ENCODE peak calls at places on chromosome 6, in seven cellular contexts. M is lower lobe of right lung, A is epithelial cell of esophagus, X is GM13977, R is HFFc6, S is choroid plexus epithelial cell, L is astrocyte of the spinal cord. C is an unnamed sample.

GRCh38 chr6:134882426-134883038 is 67.4 kb downstream of the ALDH8A1 start:
- DNase-seq in L (peak), M (peak), X (peak), A (peak), R (peak), S (peak), C (peak)

GRCh38 chr6:170080828-170081368 is 210.0 kb downstream of the DLL1 start:
- DNase-seq in X (no peak), L (no peak), A (no peak), M (peak), S (no peak), R (no peak), C (no peak)

GRCh38 chr6:1399085-1399780 is 9.9 kb downstream of the FOXF2 start:
- DNase-seq in M (no peak), A (no peak), L (no peak), R (no peak), X (no peak), S (no peak), C (no peak)

GRCh38 chr6:109236140-109237081 is 141.1 kb downstream of the CEP57L1 start:
- DNase-seq in S (no peak), L (no peak), R (no peak), M (peak), X (peak), A (no peak), C (peak)

GRCh38 chr6:155276638-155277037 is 12.8 kb downstream of the CLDN20 start:
- DNase-seq in R (no peak), M (no peak), A (no peak), L (no peak), S (peak), X (no peak), C (no peak)

GRCh38 chr6:107115695-107116327 is 496 bp upstream of the BEND3 start:
- DNase-seq in X (peak), R (peak), A (peak), S (peak), L (peak), M (no peak), C (peak)

GRCh38 chr6:69780585-69781178 is 16.1 kb downstream of the LMBRD1 start:
- DNase-seq in L (no peak), A (peak), S (no peak), R (no peak), X (no peak), M (no peak), C (no peak)

GRCh38 chr6:119273799-119274595 is 75.6 kb downstream of the MAN1A1 start:
- DNase-seq in R (no peak), M (no peak), X (no peak), S (peak), A (no peak), L (peak), C (no peak)

GRCh38 chr6:44661221-44661609 is 273.7 kb downstream of the CDC5L start:
- DNase-seq in L (peak), X (no peak), A (peak), S (peak), R (peak), M (no peak), C (no peak)

GRCh38 chr6:157981132-157981394 is 600 bp upstream of the SYNJ2 start:
- DNase-seq in S (no peak), X (no peak), M (no peak), L (no peak), A (no peak), R (no peak), C (peak)

GRCh38 chr6:34964564-34964963 is 75.5 kb downstream of the ANKS1A start:
- DNase-seq in R (no peak), L (peak), X (no peak), A (no peak), M (no peak), S (no peak), C (no peak)

GRCh38 chr6:97963148-97963680 is 680.2 kb upstream of the MMS22L start:
- DNase-seq in M (no peak), R (no peak), X (no peak), A (peak), L (peak), S (peak), C (no peak)

GRCh38 chr6:80022803-80023202 is 18.4 kb downstream of the TTK start:
- DNase-seq in X (no peak), L (peak), S (peak), M (no peak), A (peak), R (peak), C (no peak)

GRCh38 chr6:123551939-123552707 is 84.6 kb downstream of the TRDN start:
- DNase-seq in L (peak), M (no peak), A (no peak), R (no peak), S (peak), X (no peak), C (no peak)

GRCh38 chr6:56808871-56809359 is 146.0 kb upstream of the BEND6 start:
- DNase-seq in X (no peak), L (peak), A (peak), R (peak), M (no peak), S (peak), C (no peak)

GRCh38 chr6:53335224-53335994 is 13.3 kb downstream of the ELOVL5 start:
- DNase-seq in X (peak), L (no peak), R (no peak), M (peak), A (peak), S (no peak), C (peak)

GRCh38 chr6:124961784-124962611 is at the start of gene RNF217:
- DNase-seq in R (peak), A (peak), M (peak), S (peak), X (peak), L (peak), C (peak)

GRCh38 chr6:51618563-51618962 is 468.9 kb downstream of the PKHD1 start:
- DNase-seq in M (no peak), L (no peak), S (no peak), R (no peak), A (peak), X (no peak), C (no peak)

GRCh38 chr6:128464790-128465189 is 55.6 kb downstream of the PTPRK start:
- DNase-seq in X (no peak), L (peak), A (no peak), S (peak), M (no peak), R (no peak), C (no peak)

GRCh38 chr6:161586866-161587265 is 313.0 kb upstream of the AGPAT4 start:
- DNase-seq in M (no peak), R (no peak), X (no peak), A (no peak), S (no peak), L (no peak), C (no peak)

GRCh38 chr6:36027501-36028087 is at the start of gene MAPK14:
- DNase-seq in A (peak), R (peak), L (peak), X (peak), M (peak), S (peak), C (peak)

GRCh38 chr6:152068622-152069261 is 261.3 kb downstream of the ESR1 start:
- DNase-seq in R (no peak), X (no peak), L (peak), A (peak), S (peak), M (no peak), C (no peak)

GRCh38 chr6:98547634-98548033 is 286.7 kb upstream of the POU3F2 start:
- DNase-seq in X (no peak), R (no peak), A (peak), M (no peak), L (no peak), S (no peak), C (no peak)

GRCh38 chr6:3088853-3089445 is 20.7 kb downstream of the RIPK1 start:
- DNase-seq in R (no peak), A (no peak), M (no peak), L (peak), S (no peak), X (no peak), C (no peak)

GRCh38 chr6:25307805-25308494 is 28.8 kb downstream of the CARMIL1 start:
- DNase-seq in A (no peak), R (no peak), S (no peak), M (no peak), L (no peak), X (no peak), C (no peak)

GRCh38 chr6:170080169-170080827 is 210.6 kb downstream of the DLL1 start:
- DNase-seq in A (no peak), M (peak), S (no peak), R (no peak), X (no peak), L (no peak), C (no peak)

GRCh38 chr6:84601366-84601765 is 163.0 kb downstream of the TBX18 start:
- DNase-seq in R (no peak), S (no peak), A (peak), X (no peak), L (no peak), M (no peak), C (no peak)

GRCh38 chr6:78850621-78851020 is 16.7 kb upstream of the IRAK1BP1 start:
- DNase-seq in X (no peak), L (no peak), S (no peak), M (no peak), R (no peak), A (peak), C (no peak)

GRCh38 chr6:150857062-150857905 is 8.2 kb upstream of the MTHFD1L start:
- DNase-seq in S (peak), R (peak), A (peak), X (no peak), L (peak), M (no peak), C (no peak)

GRCh38 chr6:33566182-33567084 is 13.6 kb downstream of the BAK1 start:
- DNase-seq in L (no peak), S (no peak), R (peak), A (peak), M (no peak), X (no peak), C (no peak)

GRCh38 chr6:106692112-106692822 is 62.9 kb downstream of the QRSL1 start:
- DNase-seq in M (no peak), A (peak), L (peak), S (peak), X (no peak), R (peak), C (no peak)

GRCh38 chr6:146153040-146153758 is 124.3 kb downstream of the GRM1 start:
- DNase-seq in S (no peak), M (no peak), A (no peak), R (no peak), X (peak), L (no peak), C (peak)

GRCh38 chr6:127102299-127102698 is 16.2 kb upstream of the RSPO3 start:
- DNase-seq in M (no peak), A (peak), R (peak), X (no peak), S (peak), L (peak), C (no peak)

GRCh38 chr6:164741938-164742451 is 567.4 kb downstream of the C6orf118 start:
- DNase-seq in X (no peak), L (no peak), R (no peak), S (no peak), A (no peak), M (no peak), C (no peak)

GRCh38 chr6:105510746-105511145 is 107.9 kb upstream of the PREP start:
- DNase-seq in X (no peak), R (no peak), A (no peak), S (peak), M (no peak), L (peak), C (no peak)

GRCh38 chr6:153563001-153563400 is 431.9 kb upstream of the RGS17 start:
- DNase-seq in L (no peak), M (no peak), X (no peak), R (no peak), S (no peak), A (no peak), C (no peak)

GRCh38 chr6:44641344-44641743 is 253.8 kb downstream of the CDC5L start:
- DNase-seq in S (peak), L (peak), R (no peak), X (no peak), M (no peak), A (peak), C (no peak)

DNA sequence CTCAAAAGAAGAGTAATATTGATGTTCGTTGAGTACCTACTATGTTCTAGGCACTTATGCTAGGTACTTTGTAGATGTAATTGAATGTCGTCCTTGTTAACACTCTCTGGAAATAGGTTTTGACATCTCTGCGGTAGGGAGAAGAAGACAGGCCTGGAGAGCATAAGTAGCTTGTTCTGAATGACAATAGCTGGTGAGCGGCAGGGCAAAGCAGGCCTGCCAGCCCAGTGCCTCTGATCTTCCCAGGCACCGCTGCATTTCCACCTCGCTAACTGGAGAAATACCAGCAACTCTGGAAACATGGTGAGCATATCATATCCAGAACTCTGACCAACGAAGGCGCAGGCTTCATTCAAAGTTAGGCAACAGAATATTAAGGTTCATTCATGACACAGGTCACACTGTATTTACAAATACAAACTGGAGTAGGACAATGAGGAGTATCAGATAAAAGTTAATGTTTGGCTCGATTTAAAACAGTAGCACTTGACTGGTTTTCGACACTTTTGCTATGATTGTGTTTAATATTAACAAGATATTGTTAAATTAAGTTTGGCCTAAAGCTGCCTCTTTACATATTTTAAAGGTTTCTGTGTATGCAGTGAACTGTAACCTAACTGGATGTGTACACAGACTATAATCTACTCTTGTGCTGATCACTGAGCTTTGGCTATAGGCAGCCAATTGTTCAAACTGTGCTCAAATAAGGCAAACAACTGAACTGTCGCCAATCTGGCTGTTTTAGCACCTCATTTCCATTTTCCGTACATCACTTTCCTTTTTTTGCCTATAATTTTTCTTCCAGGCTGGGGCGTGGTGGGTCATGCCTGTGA is 54.1 kb downstream of the PPP1R3G start:
- DNase-seq in X (no peak), R (no peak), L (no peak), A (no peak), S (no peak), M (no peak), C (no peak)
- TF ChIP-seq CTCF in X (no peak), R (no peak), L (no peak), A (no peak), S (no peak), M (no peak), C (no peak)

GRCh38 chr6:139164001-139164400 is 29.1 kb downstream of the HECA start:
- DNase-seq in S (no peak), L (no peak), A (no peak), M (no peak), R (no peak), X (no peak), C (no peak)
- TF ChIP-seq CTCF in S (peak), L (no peak), A (no peak), M (no peak), R (no peak), X (no peak), C (no peak)

GRCh38 chr6:30348957-30349356 is 4.0 kb downstream of the RPP21 start:
- DNase-seq in L (no peak), A (no peak), S (no peak), M (no peak), R (no peak), X (no peak), C (no peak)

GRCh38 chr6:30352550-30352949 is 7.6 kb downstream of the RPP21 start:
- DNase-seq in S (no peak), M (no peak), L (no peak), X (no peak), R (no peak), A (no peak), C (no peak)

GRCh38 chr6:30345852-30346251 is 896 bp downstream of the RPP21 start:
- DNase-seq in A (no peak), S (no peak), M (no peak), L (no peak), R (no peak), X (no peak), C (no peak)

GRCh38 chr6:30350519-30350918 is 5.6 kb downstream of the RPP21 start:
- DNase-seq in M (no peak), S (no peak), X (no peak), A (no peak), R (no peak), L (no peak), C (no peak)

GRCh38 chr6:30349411-30350177 is 4.6 kb downstream of the RPP21 start:
- DNase-seq in L (no peak), M (no peak), R (no peak), S (no peak), A (no peak), X (no peak), C (peak)
- TF ChIP-seq CTCF in L (no peak), M (no peak), R (peak), S (peak), A (no peak), X (no peak), C (no peak)

DNA sequence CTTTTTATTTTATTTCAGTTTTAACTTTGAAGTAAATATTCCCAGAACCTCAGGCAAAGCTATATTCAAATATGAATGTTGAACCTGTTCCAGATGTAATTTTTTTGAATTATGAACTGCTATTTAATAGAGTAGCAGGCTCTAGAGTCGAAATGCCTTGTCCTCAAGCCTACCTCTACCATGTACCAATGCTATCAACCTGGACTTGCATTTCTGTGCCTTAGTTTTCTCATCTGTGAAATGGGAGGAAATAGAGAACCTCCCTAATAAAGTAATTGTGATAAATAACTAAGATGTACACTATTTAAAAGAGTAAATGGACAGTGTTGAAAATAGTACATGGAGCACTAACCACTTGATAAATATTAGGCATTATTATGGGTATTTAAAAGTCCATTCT is 551.6 kb upstream of the JARID2 start:
- DNase-seq in X (no peak), L (no peak), A (no peak), R (no peak), M (no peak), S (no peak), C (no peak)
- TF ChIP-seq CTCF in X (no peak), L (no peak), A (no peak), R (no peak), M (no peak), S (no peak), C (no peak)

GRCh38 chr6:68497927-68498326 is 137.2 kb upstream of the ADGRB3 start:
- DNase-seq in R (no peak), S (peak), M (no peak), X (no peak), L (peak), A (peak), C (no peak)
- TF ChIP-seq CTCF in R (no peak), S (no peak), M (no peak), X (no peak), L (no peak), A (no peak), C (no peak)

GRCh38 chr6:118249680-118250079 is 298.4 kb upstream of the PLN start:
- DNase-seq in S (no peak), L (no peak), A (no peak), R (no peak), X (no peak), M (no peak), C (no peak)

GRCh38 chr6:118252474-118252873 is 295.6 kb upstream of the PLN start:
- DNase-seq in R (no peak), L (no peak), A (no peak), X (peak), S (no peak), M (no peak), C (peak)
- TF ChIP-seq CTCF in R (no peak), L (no peak), A (no peak), X (peak), S (no peak), M (no peak), C (no peak)